ENCODE peak calls at places on chromosomes 4 and X, in four cellular contexts. G is HepG2, I is WTC11, L is GM12878. Q is an unnamed sample.

GRCh38 chr4:24770111-24770584 is 25.2 kb upstream of the SOD3 start:
- DNase-seq in I (no peak), G (no peak), L (peak), Q (no peak)

GRCh38 chr4:121784975-121785374 is 16.1 kb upstream of the EXOSC9 start:
- DNase-seq in L (no peak), G (no peak), I (no peak), Q (no peak)

GRCh38 chr4:142402156-142402555 is 443.9 kb downstream of the INPP4B start:
- DNase-seq in I (no peak), G (no peak), L (no peak), Q (no peak)

GRCh38 chrX:46624090-46624786 is 50.7 kb downstream of the CHST7 start:
- DNase-seq in G (no peak), L (no peak), I (no peak), Q (no peak)

GRCh38 chrX:71565634-71566033 is 12.6 kb upstream of the GCNA start:
- DNase-seq in L (no peak), I (no peak), G (no peak), Q (no peak)

GRCh38 chr4:98602270-98602669 is 56.1 kb downstream of the TSPAN5 start:
- DNase-seq in L (no peak), I (no peak), G (no peak), Q (no peak)

GRCh38 chr4:151931563-151931962 is 170.8 kb upstream of the GATB start:
- DNase-seq in L (no peak), I (no peak), G (no peak), Q (no peak)

GRCh38 chrX:43862434-43862833 is 19.8 kb downstream of the MAOB start:
- DNase-seq in G (no peak), I (no peak), L (no peak), Q (no peak)

GRCh38 chr4:152655272-152656129 is 24.3 kb downstream of the TMEM154 start:
- DNase-seq in G (no peak), L (no peak), I (no peak), Q (no peak)

GRCh38 chr4:107854326-107855030 is 29.7 kb downstream of the SGMS2 start:
- DNase-seq in I (no peak), G (no peak), L (no peak), Q (no peak)

GRCh38 chr4:67522851-67523671 is 22.2 kb downstream of the CENPC start:
- DNase-seq in L (no peak), G (no peak), I (no peak), Q (peak)

GRCh38 chrX:1727531-1728027 is 112.7 kb downstream of the ASMT start:
- DNase-seq in G (peak), L (no peak), I (peak), Q (no peak)

GRCh38 chrX:12319955-12320354 is 181.7 kb downstream of the FRMPD4 start:
- DNase-seq in L (no peak), I (no peak), G (no peak), Q (no peak)

GRCh38 chrX:113275769-113276168 is 435.1 kb upstream of the AMOT start:
- DNase-seq in L (no peak), I (no peak), G (no peak), Q (no peak)

GRCh38 chr4:45442466-45442865 is 681.4 kb downstream of the GABRG1 start:
- DNase-seq in I (no peak), L (no peak), G (no peak), Q (no peak)

GRCh38 chrX:87571965-87572364 is 54.4 kb downstream of the KLHL4 start:
- DNase-seq in G (no peak), L (no peak), I (no peak), Q (no peak)

GRCh38 chrX:84118769-84119168 is 69.2 kb downstream of the RPS6KA6 start:
- DNase-seq in L (no peak), G (no peak), I (no peak), Q (no peak)

GRCh38 chrX:48806088-48806487 is 4.2 kb downstream of the HDAC6 start:
- DNase-seq in I (no peak), G (no peak), L (no peak), Q (no peak)

GRCh38 chr4:55336138-55337034 is 9.7 kb upstream of the SRD5A3 start:
- DNase-seq in L (no peak), G (no peak), I (no peak), Q (no peak)

GRCh38 chrX:110964761-110965160 is 131.2 kb upstream of the PAK3 start:
- DNase-seq in G (no peak), I (peak), L (no peak), Q (no peak)

GRCh38 chrX:100980608-100981497 is 11.3 kb downstream of the ARL13A start:
- DNase-seq in L (no peak), G (peak), I (no peak), Q (no peak)

GRCh38 chrX:39313149-39313548 is 511.9 kb downstream of the MID1IP1 start:
- DNase-seq in G (no peak), L (no peak), I (no peak), Q (no peak)

GRCh38 chr4:122785099-122785498 is 41.5 kb upstream of the FGF2 start:
- DNase-seq in L (no peak), I (no peak), G (no peak), Q (no peak)

GRCh38 chr4:25903905-25904747 is 9.9 kb upstream of the SMIM20 start:
- DNase-seq in I (no peak), G (no peak), L (no peak), Q (no peak)

GRCh38 chr4:78032446-78032845 is 24.7 kb upstream of the FRAS1 start:
- DNase-seq in G (no peak), L (no peak), I (no peak), Q (no peak)

GRCh38 chr4:165010991-165011390 is 20.8 kb upstream of the TRIM60 start:
- DNase-seq in G (no peak), I (no peak), L (no peak), Q (no peak)

GRCh38 chr4:11451720-11452119 is 23.0 kb upstream of the HS3ST1 start:
- DNase-seq in I (no peak), L (no peak), G (no peak), Q (no peak)

GRCh38 chr4:107757860-107758476 is 37.9 kb upstream of the PAPSS1 start:
- DNase-seq in G (peak), L (no peak), I (no peak), Q (peak)

GRCh38 chr4:99395595-99396364 is 39.4 kb downstream of the ADH7 start:
- DNase-seq in L (no peak), G (no peak), I (no peak), Q (no peak)

GRCh38 chrX:115535421-115535820 is 25.6 kb upstream of the PLS3 start:
- DNase-seq in G (no peak), L (no peak), I (no peak), Q (no peak)

GRCh38 chr4:177005801-177006230 is 213.1 kb upstream of the VEGFC start:
- DNase-seq in I (no peak), G (no peak), L (no peak), Q (no peak)

GRCh38 chr4:16431871-16432270 is 205.6 kb upstream of the TAPT1 start:
- DNase-seq in L (no peak), G (no peak), I (no peak), Q (no peak)

GRCh38 chr4:105588252-105588651 is 35.8 kb downstream of the ARHGEF38 start:
- DNase-seq in I (no peak), G (no peak), L (no peak), Q (no peak)

GRCh38 chr4:136634121-136634520 is 898.2 kb downstream of the PCDH18 start:
- DNase-seq in I (no peak), L (no peak), G (no peak), Q (no peak)

GRCh38 chr4:26326791-26327190 is 6.0 kb downstream of the RBPJ start:
- DNase-seq in L (no peak), G (no peak), I (no peak), Q (no peak)

GRCh38 chr4:26171953-26172352 is 148.9 kb upstream of the RBPJ start:
- DNase-seq in I (no peak), L (no peak), G (no peak), Q (no peak)

GRCh38 chr4:38866973-38867477 is 581 bp upstream of the FAM114A1 start:
- DNase-seq in I (no peak), L (no peak), G (no peak), Q (no peak)
- TF ChIP-seq TCF7 in I (no peak), L (no peak), G (no peak), Q (no peak)

GRCh38 chr4:188015025-188015778 is 19.6 kb downstream of the ZFP42 start:
- DNase-seq in I (peak), G (no peak), L (no peak), Q (no peak)
- TF ChIP-seq TCF7 in I (no peak), G (no peak), L (no peak), Q (no peak)

DNA sequence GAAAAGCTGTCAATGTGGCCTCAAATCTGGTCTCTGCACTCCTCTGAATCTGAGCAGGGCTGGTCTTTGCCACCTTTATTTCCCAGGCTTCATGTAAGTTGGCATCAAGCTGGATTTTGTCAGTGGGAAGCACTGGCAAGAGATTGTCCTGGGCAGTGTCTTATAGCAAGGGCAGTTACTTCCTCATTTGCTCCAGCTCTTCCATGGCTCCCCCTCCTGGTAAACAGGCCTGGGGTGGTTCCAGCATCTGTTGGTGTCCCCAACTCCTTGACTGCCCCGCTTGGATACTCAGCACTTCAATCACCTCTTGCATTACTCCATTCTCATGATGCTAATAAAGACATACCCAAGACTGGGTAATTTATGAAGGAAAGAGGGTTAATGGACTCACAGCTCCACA is 15.0 kb upstream of the REST start:
- DNase-seq in G (no peak), L (no peak), I (no peak), Q (no peak)
- TF ChIP-seq TCF7 in G (no peak), L (no peak), I (no peak), Q (no peak)

GRCh38 chrX:77949840-77950239 is 19.6 kb downstream of the PGAM4 start:
- DNase-seq in I (no peak), L (no peak), G (no peak), Q (no peak)

GRCh38 chrX:77953300-77953699 is 16.1 kb downstream of the PGAM4 start:
- DNase-seq in G (no peak), I (no peak), L (no peak), Q (no peak)

DNA sequence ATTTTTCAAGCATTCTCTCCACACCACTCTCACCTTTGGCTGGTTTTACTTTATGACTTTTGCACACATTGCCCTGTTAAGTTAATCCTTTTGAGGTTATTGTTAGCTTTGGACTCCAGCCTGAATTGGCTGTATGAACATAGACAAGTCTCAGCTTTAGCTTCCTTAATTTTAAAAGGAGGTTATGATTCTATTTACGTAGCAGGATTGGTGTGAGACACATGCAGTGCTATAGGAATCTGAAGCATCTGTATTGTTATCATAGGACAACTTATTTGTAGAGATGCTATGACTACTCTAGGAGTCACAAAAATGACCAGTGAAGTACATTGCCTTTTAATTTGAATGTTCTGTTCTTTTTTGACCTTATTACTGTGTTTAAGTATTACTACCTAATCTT is 15.7 kb downstream of the PGAM4 start:
- DNase-seq in I (no peak), L (no peak), G (no peak), Q (no peak)
- TF ChIP-seq TCF7 in I (no peak), L (no peak), G (no peak), Q (no peak)